ENCODE peak calls at places on chromosomes 6 and 20, in five cellular contexts. One of them, this sample, is unnamed.

GRCh38 chr6:84768442-84769174 is 4.2 kb upstream of the TBX18 start:
- DNase-seq in psoas muscle: no peak
- DNase-seq in foreskin fibroblast: peak
- DNase-seq in fibroblast of pulmonary artery: peak
- DNase-seq in upper lobe of right lung: no peak
- DNase-seq in this sample: no peak

GRCh38 chr20:9928955-9929354 is 90.1 kb upstream of the PAK5 start:
- DNase-seq in foreskin fibroblast: no peak
- DNase-seq in psoas muscle: no peak
- DNase-seq in fibroblast of pulmonary artery: no peak
- DNase-seq in upper lobe of right lung: no peak
- DNase-seq in this sample: no peak

GRCh38 chr6:92759195-92759594 is 660.2 kb downstream of the EPHA7 start:
- DNase-seq in foreskin fibroblast: no peak
- DNase-seq in fibroblast of pulmonary artery: no peak
- DNase-seq in upper lobe of right lung: no peak
- DNase-seq in psoas muscle: no peak
- DNase-seq in this sample: no peak

GRCh38 chr20:58908216-58908615 is 55.7 kb downstream of the GNAS start:
- DNase-seq in psoas muscle: no peak
- DNase-seq in fibroblast of pulmonary artery: no peak
- DNase-seq in foreskin fibroblast: no peak
- DNase-seq in upper lobe of right lung: no peak
- DNase-seq in this sample: no peak

GRCh38 chr20:31607640-31608255 is 2.7 kb downstream of the ID1 start:
- DNase-seq in psoas muscle: no peak
- DNase-seq in foreskin fibroblast: no peak
- DNase-seq in upper lobe of right lung: no peak
- DNase-seq in fibroblast of pulmonary artery: peak
- DNase-seq in this sample: no peak

GRCh38 chr6:51619042-51619799 is 468.2 kb downstream of the PKHD1 start:
- DNase-seq in foreskin fibroblast: no peak
- DNase-seq in fibroblast of pulmonary artery: no peak
- DNase-seq in upper lobe of right lung: no peak
- DNase-seq in psoas muscle: no peak
- DNase-seq in this sample: no peak

GRCh38 chr6:163179721-163180120 is 234.8 kb upstream of the QKI start:
- DNase-seq in upper lobe of right lung: no peak
- DNase-seq in foreskin fibroblast: no peak
- DNase-seq in fibroblast of pulmonary artery: no peak
- DNase-seq in psoas muscle: no peak
- DNase-seq in this sample: no peak

GRCh38 chr20:17933711-17934110 is 34.9 kb downstream of the SNX5 start:
- DNase-seq in psoas muscle: no peak
- DNase-seq in foreskin fibroblast: no peak
- DNase-seq in upper lobe of right lung: no peak
- DNase-seq in fibroblast of pulmonary artery: no peak
- DNase-seq in this sample: no peak

GRCh38 chr20:25360631-25361286 is 29.9 kb downstream of the ABHD12 start:
- DNase-seq in foreskin fibroblast: peak
- DNase-seq in fibroblast of pulmonary artery: peak
- DNase-seq in upper lobe of right lung: no peak
- DNase-seq in psoas muscle: no peak
- DNase-seq in this sample: no peak

GRCh38 chr20:40191573-40191972 is 497.5 kb downstream of the MAFB start:
- DNase-seq in fibroblast of pulmonary artery: no peak
- DNase-seq in psoas muscle: peak
- DNase-seq in upper lobe of right lung: no peak
- DNase-seq in foreskin fibroblast: no peak
- DNase-seq in this sample: no peak

GRCh38 chr6:168072730-168073129 is 6.3 kb downstream of the FRMD1 start:
- DNase-seq in foreskin fibroblast: no peak
- DNase-seq in psoas muscle: no peak
- DNase-seq in upper lobe of right lung: no peak
- DNase-seq in fibroblast of pulmonary artery: no peak
- DNase-seq in this sample: no peak

GRCh38 chr6:131954099-131954774 is 3.1 kb upstream of the CCN2 start:
- DNase-seq in fibroblast of pulmonary artery: peak
- DNase-seq in foreskin fibroblast: no peak
- DNase-seq in upper lobe of right lung: no peak
- DNase-seq in psoas muscle: no peak
- DNase-seq in this sample: no peak

GRCh38 chr6:41255638-41256246 is 27.6 kb downstream of the TREML4 start:
- DNase-seq in fibroblast of pulmonary artery: no peak
- DNase-seq in psoas muscle: no peak
- DNase-seq in upper lobe of right lung: no peak
- DNase-seq in foreskin fibroblast: no peak
- DNase-seq in this sample: no peak

GRCh38 chr20:31710423-31711250 is 12.0 kb downstream of the BCL2L1 start:
- DNase-seq in fibroblast of pulmonary artery: no peak
- DNase-seq in psoas muscle: peak
- DNase-seq in upper lobe of right lung: peak
- DNase-seq in foreskin fibroblast: no peak
- DNase-seq in this sample: peak

GRCh38 chr6:107235521-107235920 is 120.2 kb upstream of the BEND3 start:
- DNase-seq in psoas muscle: no peak
- DNase-seq in fibroblast of pulmonary artery: peak
- DNase-seq in foreskin fibroblast: peak
- DNase-seq in upper lobe of right lung: no peak
- DNase-seq in this sample: no peak

GRCh38 chr20:35837577-35838195 is 65.9 kb downstream of the PHF20 start:
- DNase-seq in upper lobe of right lung: no peak
- DNase-seq in psoas muscle: no peak
- DNase-seq in fibroblast of pulmonary artery: no peak
- DNase-seq in foreskin fibroblast: no peak
- DNase-seq in this sample: no peak

GRCh38 chr6:37820713-37821069 is 1.2 kb downstream of the ZFAND3 start:
- DNase-seq in fibroblast of pulmonary artery: no peak
- DNase-seq in upper lobe of right lung: no peak
- DNase-seq in psoas muscle: no peak
- DNase-seq in foreskin fibroblast: no peak
- DNase-seq in this sample: peak

GRCh38 chr20:41094656-41095055 is 42.7 kb upstream of the PLCG1 start:
- DNase-seq in fibroblast of pulmonary artery: peak
- DNase-seq in psoas muscle: no peak
- DNase-seq in upper lobe of right lung: no peak
- DNase-seq in foreskin fibroblast: peak
- DNase-seq in this sample: no peak

GRCh38 chr20:38187512-38187911 is 22.4 kb upstream of the TGM2 start:
- DNase-seq in upper lobe of right lung: peak
- DNase-seq in foreskin fibroblast: no peak
- DNase-seq in fibroblast of pulmonary artery: no peak
- DNase-seq in psoas muscle: no peak
- DNase-seq in this sample: no peak

GRCh38 chr6:129748901-129749748 is 39.1 kb upstream of the ARHGAP18 start:
- DNase-seq in fibroblast of pulmonary artery: peak
- DNase-seq in foreskin fibroblast: peak
- DNase-seq in psoas muscle: no peak
- DNase-seq in upper lobe of right lung: no peak
- DNase-seq in this sample: no peak

GRCh38 chr6:7970616-7971015 is 60.0 kb upstream of the TXNDC5 start:
- DNase-seq in upper lobe of right lung: no peak
- DNase-seq in foreskin fibroblast: no peak
- DNase-seq in psoas muscle: no peak
- DNase-seq in fibroblast of pulmonary artery: no peak
- DNase-seq in this sample: no peak

GRCh38 chr6:91149914-91150674 is 563.2 kb upstream of the MAP3K7 start:
- DNase-seq in upper lobe of right lung: no peak
- DNase-seq in fibroblast of pulmonary artery: peak
- DNase-seq in psoas muscle: no peak
- DNase-seq in foreskin fibroblast: no peak
- DNase-seq in this sample: no peak

GRCh38 chr6:22098623-22099022 is 198.2 kb downstream of the PRL start:
- DNase-seq in foreskin fibroblast: no peak
- DNase-seq in upper lobe of right lung: no peak
- DNase-seq in psoas muscle: no peak
- DNase-seq in fibroblast of pulmonary artery: peak
- DNase-seq in this sample: no peak

GRCh38 chr6:63441266-63441956 is 121.6 kb upstream of the LGSN start:
- DNase-seq in upper lobe of right lung: no peak
- DNase-seq in fibroblast of pulmonary artery: no peak
- DNase-seq in foreskin fibroblast: no peak
- DNase-seq in psoas muscle: no peak
- DNase-seq in this sample: no peak

GRCh38 chr20:20603339-20603990 is 109.0 kb downstream of the RALGAPA2 start:
- DNase-seq in psoas muscle: no peak
- DNase-seq in fibroblast of pulmonary artery: no peak
- DNase-seq in foreskin fibroblast: no peak
- DNase-seq in upper lobe of right lung: no peak
- DNase-seq in this sample: no peak

GRCh38 chr20:44137210-44137781 is 49.7 kb downstream of the JPH2 start:
- DNase-seq in foreskin fibroblast: no peak
- DNase-seq in fibroblast of pulmonary artery: peak
- DNase-seq in upper lobe of right lung: no peak
- DNase-seq in psoas muscle: peak
- DNase-seq in this sample: peak

GRCh38 chr20:17024513-17025105 is 202.2 kb upstream of the PCSK2 start:
- DNase-seq in fibroblast of pulmonary artery: no peak
- DNase-seq in psoas muscle: no peak
- DNase-seq in upper lobe of right lung: no peak
- DNase-seq in foreskin fibroblast: no peak
- DNase-seq in this sample: no peak

GRCh38 chr6:68777956-68778355 is 142.9 kb downstream of the ADGRB3 start:
- DNase-seq in upper lobe of right lung: no peak
- DNase-seq in psoas muscle: no peak
- DNase-seq in fibroblast of pulmonary artery: peak
- DNase-seq in foreskin fibroblast: peak
- DNase-seq in this sample: no peak

GRCh38 chr6:42378125-42378524 is 73.6 kb downstream of the TRERF1 start:
- DNase-seq in foreskin fibroblast: no peak
- DNase-seq in psoas muscle: no peak
- DNase-seq in fibroblast of pulmonary artery: no peak
- DNase-seq in upper lobe of right lung: no peak
- DNase-seq in this sample: no peak

GRCh38 chr6:106886444-106886843 is 88.1 kb downstream of the CD24 start:
- DNase-seq in upper lobe of right lung: no peak
- DNase-seq in fibroblast of pulmonary artery: no peak
- DNase-seq in psoas muscle: no peak
- DNase-seq in foreskin fibroblast: no peak
- DNase-seq in this sample: no peak

DNA sequence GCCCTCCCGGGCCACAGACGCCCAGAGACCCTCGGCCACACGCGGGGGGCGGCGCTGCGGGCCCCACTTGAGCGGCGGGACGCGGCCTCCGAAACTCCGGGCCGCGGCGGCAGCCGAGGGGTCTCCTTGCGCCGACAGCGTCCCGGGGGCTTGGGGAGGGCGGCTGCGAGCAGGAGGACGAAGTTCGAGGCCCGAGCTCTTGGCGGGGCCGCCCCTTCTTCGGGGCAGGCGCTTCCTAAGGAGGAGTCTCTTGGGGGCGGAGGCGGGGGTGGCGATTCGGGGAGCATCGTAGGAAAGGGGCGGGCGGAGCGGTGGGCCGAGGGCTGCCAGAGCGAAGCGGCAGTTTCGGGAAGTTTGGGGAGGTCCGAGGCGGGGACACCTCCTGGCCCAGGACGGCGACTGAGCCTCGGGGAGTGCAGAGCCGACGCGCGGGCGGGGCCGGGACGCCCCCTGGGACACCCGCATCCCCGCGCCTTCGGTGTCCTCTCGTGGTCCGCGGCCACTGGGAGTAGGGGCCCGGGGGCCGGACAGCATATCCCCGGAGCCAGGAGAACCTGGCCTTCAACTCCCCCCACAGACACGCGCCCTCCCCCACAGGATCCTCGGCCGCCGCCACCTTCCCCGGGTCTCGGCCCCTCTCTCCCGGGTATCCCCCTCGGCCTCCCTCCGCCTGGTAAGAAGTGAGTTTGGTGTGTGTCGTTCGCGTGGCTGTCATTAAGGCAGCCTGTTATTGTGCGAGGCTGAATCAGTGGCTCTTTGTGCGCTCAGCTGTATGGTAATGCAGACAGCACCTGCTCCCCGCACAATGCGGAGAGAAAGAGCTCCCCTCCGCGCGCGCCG is 613 bp upstream of the DLL1 start:
- DNase-seq in fibroblast of pulmonary artery: no peak
- DNase-seq in psoas muscle: peak
- DNase-seq in upper lobe of right lung: peak
- DNase-seq in foreskin fibroblast: no peak
- DNase-seq in this sample: no peak
- H3K4me3 ChIP-seq in fibroblast of pulmonary artery: peak
- H3K4me3 ChIP-seq in psoas muscle: peak
- H3K4me3 ChIP-seq in upper lobe of right lung: peak
- H3K4me3 ChIP-seq in foreskin fibroblast: peak
- H3K4me3 ChIP-seq in this sample: peak

GRCh38 chr20:54980321-54980960 is 505.0 kb downstream of the DOK5 start:
- DNase-seq in upper lobe of right lung: no peak
- DNase-seq in fibroblast of pulmonary artery: no peak
- DNase-seq in psoas muscle: no peak
- DNase-seq in foreskin fibroblast: no peak
- DNase-seq in this sample: no peak
- TF ChIP-seq CTCF in upper lobe of right lung: peak
- TF ChIP-seq CTCF in fibroblast of pulmonary artery: no peak
- TF ChIP-seq CTCF in psoas muscle: peak
- TF ChIP-seq CTCF in foreskin fibroblast: no peak
- TF ChIP-seq CTCF in this sample: no peak

DNA sequence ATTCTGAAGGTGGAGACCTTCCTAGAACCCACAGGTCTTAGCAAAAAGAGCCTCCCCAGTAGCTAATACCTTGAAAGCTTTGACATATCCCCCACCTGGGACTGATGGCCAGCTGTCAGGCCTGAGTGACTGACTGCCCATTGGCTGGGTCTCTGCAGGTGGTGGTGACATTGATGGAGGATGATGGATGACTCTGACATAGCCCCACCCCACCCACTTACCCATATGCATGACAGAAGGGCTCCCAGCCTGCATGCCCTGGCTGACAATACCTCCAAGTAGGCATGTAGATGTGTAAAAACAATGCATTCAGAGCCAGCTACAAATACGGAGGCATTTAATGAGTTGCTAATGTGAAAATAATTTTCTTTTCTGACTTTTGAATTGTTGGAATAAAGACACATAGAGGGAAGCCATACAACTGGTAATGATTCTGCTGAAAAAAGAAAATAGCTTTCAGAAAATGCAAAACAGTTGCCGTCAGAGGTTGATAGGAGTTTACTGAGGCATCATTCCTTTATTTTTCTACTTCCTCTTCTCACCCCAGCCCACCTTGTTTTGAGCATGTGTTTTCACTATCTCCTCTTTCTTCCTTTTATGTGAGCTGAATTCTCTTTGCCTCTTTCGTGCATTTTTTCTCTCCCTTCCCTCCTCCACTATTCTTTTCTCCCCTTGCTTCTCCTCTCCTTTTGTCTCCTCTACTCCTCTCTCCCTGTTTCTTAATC is 70.6 kb downstream of the OLIG3 start:
- DNase-seq in psoas muscle: no peak
- DNase-seq in upper lobe of right lung: no peak
- DNase-seq in fibroblast of pulmonary artery: no peak
- DNase-seq in foreskin fibroblast: no peak
- DNase-seq in this sample: no peak
- H3K4me3 ChIP-seq in psoas muscle: no peak
- H3K4me3 ChIP-seq in upper lobe of right lung: no peak
- H3K4me3 ChIP-seq in fibroblast of pulmonary artery: no peak
- H3K4me3 ChIP-seq in foreskin fibroblast: no peak
- H3K4me3 ChIP-seq in this sample: no peak

GRCh38 chr6:123838612-123839279 is 35.1 kb downstream of the NKAIN2 start:
- DNase-seq in foreskin fibroblast: no peak
- DNase-seq in fibroblast of pulmonary artery: no peak
- DNase-seq in upper lobe of right lung: no peak
- DNase-seq in psoas muscle: no peak
- DNase-seq in this sample: no peak
- TF ChIP-seq CTCF in foreskin fibroblast: no peak
- TF ChIP-seq CTCF in fibroblast of pulmonary artery: no peak
- TF ChIP-seq CTCF in upper lobe of right lung: no peak
- TF ChIP-seq CTCF in psoas muscle: no peak
- TF ChIP-seq CTCF in this sample: no peak